ENCODE peak calls at places on chromosome 11, in six cellular contexts. E is IMR-90, B is neural progenitor cell, Q is mesenchymal stem cell, R is endothelial cell of umbilical vein, S is neuronal stem cell. I is an unnamed sample.

GRCh38 chr11:119380160-119380815 is 1.2 kb downstream of the USP2 start:
- DNase-seq in E (no peak), Q (no peak), B (no peak), R (no peak), S (no peak), I (no peak)

GRCh38 chr11:33654594-33654993 is 46.0 kb downstream of the C11orf91 start:
- DNase-seq in S (no peak), R (no peak), E (no peak), B (no peak), Q (no peak), I (no peak)

GRCh38 chr11:118006153-118006534 is 19.9 kb downstream of the IL10RA start:
- DNase-seq in R (no peak), Q (no peak), E (no peak), B (no peak), S (no peak), I (no peak)

GRCh38 chr11:119780264-119780953 is 51.4 kb upstream of the NECTIN1 start:
- DNase-seq in S (no peak), E (no peak), Q (no peak), B (no peak), R (no peak), I (no peak)

GRCh38 chr11:62719302-62719978 is 7.8 kb downstream of the HNRNPUL2 start:
- DNase-seq in B (no peak), R (no peak), S (no peak), Q (no peak), E (peak), I (no peak)

GRCh38 chr11:118076754-118077281 is at the start of gene TMPRSS4:
- DNase-seq in R (no peak), Q (no peak), B (no peak), S (no peak), E (no peak), I (no peak)

GRCh38 chr11:64229090-64229958 is 1.0 kb upstream of the DNAJC4 start:
- DNase-seq in B (no peak), R (no peak), S (no peak), E (no peak), Q (no peak), I (no peak)

GRCh38 chr11:34236572-34236971 is 121.2 kb downstream of the ABTB2 start:
- DNase-seq in R (no peak), B (peak), S (no peak), Q (no peak), E (no peak), I (no peak)

GRCh38 chr11:47161134-47161854 is 15.4 kb downstream of the ARFGAP2 start:
- DNase-seq in B (peak), Q (peak), S (peak), E (peak), R (peak), I (no peak)

GRCh38 chr11:100965346-100965745 is 164.3 kb downstream of the PGR start:
- DNase-seq in S (no peak), E (peak), Q (no peak), B (no peak), R (no peak), I (no peak)

GRCh38 chr11:18171377-18172000 is 1.1 kb upstream of the MRGPRX4 start:
- DNase-seq in S (peak), E (no peak), R (no peak), Q (peak), B (peak), I (no peak)

GRCh38 chr11:34274712-34275398 is 83.0 kb downstream of the ABTB2 start:
- DNase-seq in Q (peak), R (no peak), E (peak), B (no peak), S (no peak), I (peak)

GRCh38 chr11:68831124-68831523 is 10.6 kb downstream of the CPT1A start:
- DNase-seq in Q (no peak), S (no peak), E (no peak), R (no peak), B (no peak), I (no peak)

GRCh38 chr11:2671748-2672147 is 28.0 kb downstream of the KCNQ1OT1 start:
- DNase-seq in Q (no peak), B (no peak), R (no peak), S (no peak), E (no peak), I (no peak)

GRCh38 chr11:40104941-40105550 is 1354.4 kb downstream of the LRRC4C start:
- DNase-seq in S (no peak), R (no peak), B (peak), Q (no peak), E (no peak), I (no peak)

GRCh38 chr11:19813158-19813879 is 100.7 kb downstream of the NAV2 start:
- DNase-seq in Q (no peak), B (no peak), S (no peak), R (no peak), E (no peak), I (no peak)

GRCh38 chr11:55707029-55707428 is 45.0 kb downstream of the OR4C6 start:
- DNase-seq in B (peak), Q (peak), E (peak), R (peak), S (no peak), I (no peak)

GRCh38 chr11:61635304-61635703 is 44.9 kb upstream of the DAGLA start:
- DNase-seq in S (no peak), Q (no peak), E (no peak), B (no peak), R (no peak), I (no peak)
- H3K4me2 ChIP-seq in S (no peak), Q (no peak), E (no peak), B (no peak), R (no peak), I (no peak)

DNA sequence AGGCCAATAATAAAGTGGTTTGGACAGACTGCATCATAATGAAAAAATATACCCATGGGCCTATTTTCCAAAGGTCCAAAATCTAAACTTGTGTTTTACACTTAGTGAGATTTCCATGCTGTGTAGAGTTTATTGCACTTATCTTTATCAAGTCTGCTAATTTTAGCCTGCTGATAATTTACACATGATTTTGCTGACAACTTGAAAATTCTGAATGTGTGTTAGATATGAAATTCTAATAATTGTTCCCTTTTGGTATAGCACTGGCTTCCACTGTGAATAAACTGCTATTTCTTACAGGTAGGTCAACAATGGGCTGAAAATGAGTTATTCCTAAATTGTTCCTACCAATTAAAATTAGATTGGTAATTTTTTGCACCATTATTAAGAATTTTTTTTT is 589.1 kb upstream of the ANO3 start:
- DNase-seq in B (no peak), Q (no peak), E (no peak), S (no peak), R (no peak), I (no peak)
- H3K4me3 ChIP-seq in B (no peak), Q (no peak), E (no peak), S (no peak), R (no peak), I (no peak)

DNA sequence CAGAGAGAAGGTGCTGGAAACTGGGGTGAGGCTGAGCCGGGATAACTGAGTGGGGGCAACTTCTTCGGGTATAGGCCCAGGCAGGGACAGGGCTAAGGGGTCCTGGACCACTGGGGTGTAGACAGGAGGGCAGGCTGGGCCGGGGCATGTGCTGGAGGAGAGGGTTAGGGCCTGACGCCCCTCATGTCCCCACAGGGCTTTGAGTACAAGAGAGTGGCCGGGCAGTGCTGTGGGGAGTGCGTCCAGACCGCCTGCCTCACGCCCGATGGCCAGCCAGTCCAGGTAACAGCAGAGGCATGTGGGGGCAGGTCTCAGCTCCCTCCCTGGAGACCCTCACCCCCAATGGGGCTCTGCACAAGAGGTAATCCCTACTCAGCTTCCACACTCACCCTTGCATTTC is 36.7 kb downstream of the MUC5B start:
- DNase-seq in S (no peak), R (no peak), Q (no peak), E (no peak), B (no peak), I (no peak)
- H2AFZ ChIP-seq in S (no peak), R (no peak), Q (no peak), E (no peak), B (no peak), I (no peak)

DNA sequence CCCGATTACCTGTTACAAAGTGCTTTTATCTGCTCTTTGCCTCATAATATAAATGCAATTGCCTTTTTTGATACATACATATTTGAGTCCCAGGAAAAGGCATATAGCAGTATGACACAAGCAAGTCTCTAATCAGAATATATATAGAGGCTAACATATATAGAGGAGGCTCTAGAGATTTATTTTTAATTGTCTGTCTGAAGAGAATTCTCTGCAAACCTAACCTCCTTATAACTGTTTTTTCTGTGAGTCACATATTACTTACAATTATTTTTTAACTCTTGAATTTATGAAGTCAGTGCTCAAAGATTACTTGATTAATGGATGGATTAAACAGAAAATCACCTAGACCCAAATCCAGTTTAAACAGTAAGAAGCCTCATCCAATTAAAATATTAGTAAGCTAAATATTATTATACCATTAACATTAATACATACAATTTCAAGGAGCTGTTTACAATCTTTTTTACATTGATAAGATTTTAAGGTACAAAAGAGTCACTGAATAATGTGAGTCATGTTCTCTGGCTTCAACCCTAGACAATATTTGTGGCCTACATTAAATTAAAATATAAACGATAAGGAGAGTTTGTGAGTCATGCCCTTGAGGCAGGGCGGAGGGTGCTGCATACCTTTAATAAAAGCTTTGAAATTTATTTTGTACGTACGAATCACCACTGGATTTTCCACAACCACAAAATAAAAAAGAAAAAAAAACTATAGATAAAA is 19.2 kb upstream of the MMP13 start:
- DNase-seq in B (no peak), S (no peak), R (peak), E (peak), Q (peak), I (peak)
- H3K4me2 ChIP-seq in B (no peak), S (no peak), R (peak), E (peak), Q (no peak), I (peak)

DNA sequence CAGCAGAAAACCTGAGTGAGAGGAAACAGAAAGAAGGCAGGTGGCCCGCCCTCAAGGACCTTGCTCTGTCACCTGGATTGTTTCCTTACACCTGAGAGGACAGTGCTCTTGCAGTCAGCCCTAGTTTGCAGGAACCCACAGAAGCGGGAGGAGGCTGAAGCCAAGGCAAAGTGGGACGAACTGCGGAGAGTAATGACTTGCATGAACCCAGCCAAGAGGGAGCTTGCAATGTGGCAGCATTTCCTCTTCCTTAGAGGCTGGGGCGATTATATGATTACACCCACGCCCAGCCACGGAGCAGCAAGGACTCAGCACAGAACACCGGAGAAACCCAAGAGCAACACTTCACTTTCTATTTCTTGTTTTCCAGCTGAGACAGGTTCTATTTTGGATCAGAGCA is 102.6 kb downstream of the SPON1 start:
- DNase-seq in S (no peak), Q (no peak), B (no peak), R (no peak), E (no peak), I (no peak)
- H3K4me3 ChIP-seq in S (no peak), Q (peak), B (no peak), R (no peak), E (no peak), I (no peak)

GRCh38 chr11:116454951-116455350 is 317.8 kb downstream of the BUD13 start:
- DNase-seq in Q (no peak), S (no peak), B (no peak), R (no peak), E (no peak), I (no peak)
- H2AFZ ChIP-seq in Q (no peak), S (no peak), B (no peak), R (no peak), E (no peak), I (no peak)

DNA sequence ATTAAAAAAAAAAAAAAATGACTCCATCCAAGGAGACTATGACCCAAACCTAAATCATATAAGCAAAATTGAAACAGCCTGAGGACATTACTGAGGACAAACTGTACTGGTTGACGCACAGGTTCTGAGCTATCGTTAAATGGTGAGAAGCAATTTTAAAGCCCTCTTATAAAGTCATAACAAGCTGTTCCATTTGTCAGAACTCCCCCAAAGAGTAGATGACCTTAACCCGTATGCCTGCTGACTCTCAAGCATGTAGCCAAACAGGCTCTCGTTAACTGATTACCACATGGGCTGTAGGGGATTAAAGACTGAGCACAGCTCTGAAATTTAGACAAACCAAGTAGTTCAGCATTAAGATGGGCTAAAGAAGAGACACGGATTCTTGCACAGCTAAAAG is 2.2 kb downstream of the CRYAB start:
- DNase-seq in E (no peak), R (no peak), B (no peak), Q (no peak), S (no peak), I (no peak)
- H3K4me2 ChIP-seq in E (no peak), R (no peak), B (no peak), Q (no peak), S (no peak), I (no peak)

GRCh38 chr11:67409261-67409666 is 5.4 kb downstream of the TBC1D10C start:
- DNase-seq in R (no peak), S (no peak), Q (no peak), B (no peak), E (no peak), I (no peak)
- H3K4me3 ChIP-seq in R (no peak), S (no peak), Q (no peak), B (no peak), E (no peak), I (no peak)

I was measured in astrocyte.